ENCODE peak calls at places on chromosomes 2 and 18, in four cellular contexts. V is SK-N-SH, B is GM23338, D is K562. Q is an unnamed sample.

GRCh38 chr18:31648966-31649429 is 35.4 kb downstream of the B4GALT6 start:
- DNase-seq in V (no peak), B (no peak), D (no peak), Q (no peak)

GRCh38 chr18:59249186-59249774 is 24.0 kb downstream of the RAX start:
- DNase-seq in D (peak; percentile 16), V (peak; percentile 76), B (peak; percentile 83), Q (no peak)

GRCh38 chr2:68871159-68871764 is at the start of gene BMP10:
- DNase-seq in D (no peak), V (no peak), B (no peak), Q (no peak)

GRCh38 chr2:112474844-112475486 is 7.0 kb upstream of the TTL start:
- DNase-seq in V (no peak), B (no peak), D (no peak), Q (no peak)

GRCh38 chr2:144201868-144202468 is 318.0 kb downstream of the ZEB2 start:
- DNase-seq in B (no peak), V (no peak), D (no peak), Q (no peak)

GRCh38 chr18:23809411-23809810 is 120.2 kb downstream of the LAMA3 start:
- DNase-seq in D (no peak), B (no peak), V (no peak), Q (no peak)

GRCh38 chr2:178482437-178482836 is 2.2 kb downstream of the PLEKHA3 start:
- DNase-seq in D (no peak), V (no peak), B (peak; percentile 8), Q (no peak)

GRCh38 chr2:39492095-39492590 is 55.1 kb upstream of the MAP4K3 start:
- DNase-seq in V (no peak), B (no peak), D (no peak), Q (peak; percentile 67)

GRCh38 chr2:105405291-105405690 is 6.4 kb upstream of the FHL2 start:
- DNase-seq in V (no peak), D (no peak), B (no peak), Q (no peak)

GRCh38 chr2:73259704-73260337 is 24.5 kb downstream of the FBXO41 start:
- DNase-seq in B (no peak), V (no peak), D (no peak), Q (no peak)

GRCh38 chr2:9234680-9235387 is 28.2 kb downstream of the ASAP2 start:
- DNase-seq in B (no peak), V (peak; percentile 87), D (peak; percentile 37), Q (no peak)

GRCh38 chr2:47344890-47345583 is 57.9 kb upstream of the MSH2 start:
- DNase-seq in V (peak; percentile 95), D (peak; percentile 72), B (peak; percentile 99), Q (no peak)

GRCh38 chr18:50297621-50298442 is 10.3 kb upstream of the CXXC1 start:
- DNase-seq in V (peak; percentile 89), D (no peak), B (peak; percentile 94), Q (peak; percentile 88)

DNA sequence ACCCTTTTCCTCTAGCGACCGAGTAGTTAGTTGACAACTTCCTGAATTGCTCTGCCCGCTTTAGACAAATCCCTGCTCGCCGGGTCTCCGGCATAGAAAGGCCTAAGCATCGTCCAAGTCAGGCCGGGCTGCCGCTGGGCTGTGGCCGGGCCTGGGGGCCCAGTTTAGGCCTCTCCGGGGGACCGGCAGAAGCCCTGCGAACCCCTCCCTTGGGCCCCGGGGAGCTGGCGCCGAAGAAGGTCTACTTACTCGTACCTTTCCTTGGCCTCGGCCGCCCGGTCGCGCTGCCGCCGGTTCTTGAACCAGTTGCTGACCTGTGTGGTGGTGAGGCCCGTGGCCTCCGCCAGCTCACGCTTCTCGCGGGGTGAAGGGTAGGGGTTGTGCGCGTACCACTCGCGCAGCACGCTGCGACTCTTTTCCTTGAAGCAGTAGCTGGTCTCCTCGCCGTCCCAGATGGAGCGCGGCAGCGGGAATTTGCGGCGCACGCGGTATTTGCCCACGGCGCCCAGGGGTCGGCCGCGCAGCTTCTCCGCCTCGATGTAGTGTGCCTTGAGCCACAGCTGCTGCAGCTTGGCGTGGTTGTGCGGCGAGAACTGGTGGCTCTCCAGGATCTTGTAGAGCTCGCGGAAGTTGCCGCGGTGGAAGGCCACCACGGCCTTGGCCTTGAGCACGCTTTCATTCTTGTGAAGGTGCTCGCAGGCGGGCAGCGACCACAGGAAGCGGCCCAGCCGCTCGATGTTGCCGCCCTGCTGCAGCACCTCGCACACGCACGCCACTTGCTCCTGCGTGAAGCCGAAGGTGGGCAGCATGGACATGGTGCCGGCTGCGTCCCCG is 739 bp downstream of the SIX2 start:
- DNase-seq in D (no peak), V (peak; percentile 36), B (peak; percentile 40), Q (peak; percentile 11)
- H3K27me3 ChIP-seq in D (peaks cover 45% of the 10 kb centered on the region), V (no peaks in the 10 kb centered on the region), B (peaks cover 95% of the 10 kb centered on the region), Q (peaks cover 93% of the 10 kb centered on the region)

DNA sequence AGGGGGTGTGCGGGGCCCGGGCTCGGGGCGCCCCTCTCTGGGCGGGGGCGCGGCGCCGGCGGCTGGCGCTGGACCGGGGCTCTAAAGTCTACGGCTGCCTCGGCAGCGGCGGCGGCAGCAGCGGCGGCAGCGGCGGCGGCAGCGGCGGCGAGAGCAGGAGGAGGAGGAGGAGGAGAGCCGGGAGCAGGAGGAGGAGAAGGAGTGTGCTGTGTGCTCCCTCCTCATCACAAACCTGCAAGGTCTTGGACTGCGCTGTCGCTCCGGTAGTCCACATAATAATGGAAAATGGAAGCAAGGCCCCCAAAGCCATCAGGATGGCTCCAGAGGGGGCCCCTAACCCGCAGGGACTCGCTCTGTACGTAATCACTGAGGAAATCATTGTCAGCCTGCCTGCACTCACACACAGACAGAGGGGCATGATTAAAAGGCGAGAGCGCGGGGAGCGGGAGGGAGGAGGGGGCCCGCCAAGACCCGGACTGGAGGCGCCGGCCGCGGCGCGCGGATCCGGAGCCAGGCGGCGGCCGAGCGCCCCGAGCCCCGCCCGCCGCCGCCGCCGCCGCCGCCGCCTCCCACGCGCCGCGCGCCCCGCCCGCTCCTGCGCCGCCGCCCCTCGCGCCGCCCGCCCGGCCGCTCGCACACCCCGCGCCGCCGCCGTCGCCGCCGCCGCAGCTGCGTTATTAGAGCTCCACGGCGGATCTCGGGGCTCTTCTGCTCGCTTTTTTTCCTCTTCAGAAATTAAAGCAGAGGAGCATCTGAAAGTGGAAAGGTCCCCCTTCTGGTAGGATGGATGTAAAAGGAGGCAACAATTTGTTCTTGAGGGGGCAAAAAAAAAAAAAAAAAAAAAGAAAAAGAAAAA is at the start of gene ZNF521:
- DNase-seq in B (peak; percentile 88), V (peak; percentile 94), D (peak; percentile 91), Q (no peak)
- TF ChIP-seq REST in B (no peak), V (no peak), D (no peak), Q (no peak)

DNA sequence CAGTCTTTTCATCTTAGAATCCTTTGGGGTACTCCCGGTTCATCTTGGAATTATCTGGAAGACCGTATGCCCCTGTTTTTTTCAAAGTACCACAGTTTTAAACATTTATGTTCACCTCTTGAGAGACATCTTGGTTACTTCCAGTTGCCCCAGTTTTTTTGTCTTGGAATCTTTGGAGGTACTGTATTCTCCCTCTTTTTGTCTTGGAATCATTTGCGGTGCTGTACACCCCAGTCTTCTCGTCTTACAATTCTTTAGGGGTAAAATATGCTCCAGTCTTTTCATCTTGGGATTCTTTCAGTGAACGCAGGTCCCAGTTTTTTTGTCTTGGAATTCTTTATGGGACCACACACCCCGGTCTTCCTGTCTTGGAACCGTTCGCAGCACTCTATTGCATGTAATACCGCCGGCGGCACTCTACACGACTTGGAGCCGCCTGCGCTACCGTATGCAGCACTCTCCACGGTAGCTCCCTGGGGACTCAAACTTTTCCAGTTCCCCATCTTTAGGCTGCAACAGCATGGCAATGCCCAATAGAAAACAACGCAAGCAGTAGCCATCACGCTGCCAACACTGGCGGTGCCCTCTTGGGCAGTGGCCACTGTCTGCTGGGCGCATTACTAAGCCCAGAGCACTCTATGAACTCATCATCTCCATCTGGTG is 21.2 kb upstream of the ZDBF2 start:
- DNase-seq in D (no peak), V (no peak), B (no peak), Q (no peak)
- H3K27me3 ChIP-seq in D (peaks cover 7% of the 10 kb centered on the region), V (no peaks in the 10 kb centered on the region), B (no peaks in the 10 kb centered on the region), Q (peaks cover 14% of the 10 kb centered on the region)

GRCh38 chr2:181724662-181725061 is 44.3 kb upstream of the NEUROD1 start:
- DNase-seq in B (no peak), V (no peak), D (no peak), Q (no peak)
- TF ChIP-seq REST in B (no peak), V (no peak), D (no peak), Q (no peak)

GRCh38 chr2:230990899-230991150 is 5.1 kb upstream of the SPATA3 start:
- DNase-seq in D (no peak), V (no peak), B (no peak), Q (no peak)

GRCh38 chr2:230990131-230990898 is 5.6 kb upstream of the SPATA3 start:
- DNase-seq in B (no peak), D (no peak), V (no peak), Q (no peak)

GRCh38 chr2:230991598-230991997 is 4.3 kb upstream of the SPATA3 start:
- DNase-seq in D (no peak), V (no peak), B (no peak), Q (no peak)

GRCh38 chr2:230987137-230988020 is 8.5 kb upstream of the SPATA3 start:
- DNase-seq in B (peak; percentile 90), D (peak; percentile 80), V (peak; percentile 96), Q (peak; percentile 57)

DNA sequence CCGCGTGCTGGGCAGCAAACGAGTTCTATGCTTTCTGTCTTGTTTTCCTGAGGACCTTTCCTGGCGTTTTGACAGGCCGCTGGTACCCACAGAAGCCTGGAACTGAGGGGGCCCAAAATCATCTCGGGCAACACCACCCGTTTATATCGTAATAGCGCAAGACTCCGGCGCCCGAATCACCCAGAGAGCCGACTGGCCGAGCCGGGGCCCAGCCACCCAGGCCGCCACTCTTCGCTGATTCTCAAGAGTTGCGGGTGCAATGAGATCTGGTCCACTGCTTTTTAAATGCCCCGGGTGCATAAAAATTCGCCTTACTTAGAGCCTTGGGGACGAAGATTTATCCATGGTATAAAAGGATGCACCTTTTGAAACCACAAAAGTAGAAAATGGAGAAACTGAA is 6.2 kb upstream of the SPATA3 start:
- DNase-seq in B (no peak), V (no peak), D (no peak), Q (no peak)
- H3K27me3 ChIP-seq in B (no peaks in the 10 kb centered on the region), V (peaks cover 20% of the 10 kb centered on the region), D (peaks cover 14% of the 10 kb centered on the region), Q (no peaks in the 10 kb centered on the region)

GRCh38 chr2:171160630-171161424 is at the start of gene TLK1:
- DNase-seq in V (peak; percentile 92), D (peak; percentile 93), B (peak; percentile 82), Q (peak; percentile 54)

GRCh38 chr2:171159326-171160118 is 1.2 kb downstream of the TLK1 start:
- DNase-seq in V (peak; percentile 76), B (peak; percentile 61), D (peak; percentile 62), Q (no peak)

GRCh38 chr2:171158790-171159325 is 1.8 kb downstream of the TLK1 start:
- DNase-seq in V (peak; percentile 27), B (no peak), D (no peak), Q (no peak)

GRCh38 chr2:171161425-171162289 is 964 bp upstream of the TLK1 start:
- DNase-seq in B (no peak), V (peak; percentile 6), D (peak; percentile 29), Q (no peak)

GRCh38 chr2:171160119-171160629 is 519 bp downstream of the TLK1 start:
- DNase-seq in D (peak; percentile 80), B (peak; percentile 72), V (peak; percentile 81), Q (no peak)
- TF ChIP-seq REST in D (no peak), B (no peak), V (no peak), Q (peak; percentile 19)

Q was measured in HL-60.